ENCODE peak calls at places on chromosomes 11 and 22, in eight cellular contexts. H, C, B, M, Z, L, I and N are unnamed samples.

GRCh38 chr22:25569983-25570382 is 5.5 kb downstream of the GRK3 start:
- DNase-seq in H (no peak), C (peak; percentile 15), B (no peak), M (no peak), Z (no peak), L (no peak), I (no peak), N (peak; percentile 51)

GRCh38 chr11:78657968-78658839 is 83.5 kb upstream of the NARS2 start:
- DNase-seq in H (no peak), C (no peak), B (no peak), M (no peak), Z (no peak), L (no peak), I (no peak), N (no peak)

GRCh38 chr11:44031549-44031948 is 16.2 kb upstream of the ACCSL start:
- DNase-seq in H (no peak), C (no peak), B (no peak), M (no peak), Z (no peak), L (no peak), I (no peak), N (no peak)

GRCh38 chr11:67695606-67696005 is 21.2 kb upstream of the ALDH3B2 start:
- DNase-seq in H (no peak), C (no peak), B (no peak), M (no peak), Z (no peak), L (no peak), I (no peak), N (no peak)

GRCh38 chr11:121671276-121672168 is 218.8 kb upstream of the SORL1-AS1 start:
- DNase-seq in H (no peak), C (peak; percentile 79), B (no peak), M (no peak), Z (peak; percentile 62), L (peak; percentile 9), I (no peak), N (no peak)

GRCh38 chr22:19686946-19687345 is 27.4 kb upstream of the SEPTIN5 start:
- DNase-seq in H (no peak), C (no peak), B (no peak), M (no peak), Z (no peak), L (no peak), I (no peak), N (no peak)

GRCh38 chr22:45671783-45672563 is at the start of gene ATXN10:
- DNase-seq in H (peak; percentile 22), C (peak; percentile 31), B (peak; percentile 62), M (peak; percentile 35), Z (peak; percentile 85), L (peak; percentile 79), I (peak; percentile 81), N (peak; percentile 78)

GRCh38 chr22:25696763-25697710 is 45.0 kb upstream of the MYO18B start:
- DNase-seq in H (no peak), C (no peak), B (no peak), M (no peak), Z (no peak), L (peak; percentile 6), I (no peak), N (no peak)

GRCh38 chr11:126411971-126412381 is 56.5 kb downstream of the ST3GAL4 start:
- DNase-seq in H (no peak), C (no peak), B (no peak), M (no peak), Z (peak; percentile 72), L (peak; percentile 42), I (no peak), N (no peak)

GRCh38 chr11:129861702-129862107 is 33.7 kb downstream of the NFRKB start:
- DNase-seq in H (no peak), C (peak; percentile 98), B (no peak), M (peak; percentile 76), Z (peak; percentile 72), L (peak; percentile 93), I (peak; percentile 66), N (no peak)

GRCh38 chr11:123702137-123702536 is 39.3 kb downstream of the ZNF202 start:
- DNase-seq in H (no peak), C (no peak), B (no peak), M (no peak), Z (no peak), L (no peak), I (no peak), N (peak; percentile 24)

GRCh38 chr11:18669629-18670162 is 28.9 kb upstream of the TMEM86A start:
- DNase-seq in H (no peak), C (no peak), B (no peak), M (no peak), Z (no peak), L (no peak), I (no peak), N (no peak)

GRCh38 chr11:91700854-91701253 is 523.8 kb upstream of the FAT3 start:
- DNase-seq in H (no peak), C (no peak), B (no peak), M (no peak), Z (no peak), L (no peak), I (no peak), N (no peak)

GRCh38 chr11:118610220-118610772 is 2.9 kb downstream of the PHLDB1 start:
- DNase-seq in H (no peak), C (no peak), B (no peak), M (no peak), Z (peak; percentile 55), L (no peak), I (no peak), N (no peak)

GRCh38 chr22:24128631-24129601 is 52.4 kb upstream of the SUSD2 start:
- DNase-seq in H (no peak), C (no peak), B (no peak), M (no peak), Z (no peak), L (no peak), I (no peak), N (no peak)

GRCh38 chr11:114082415-114082748 is 22.9 kb downstream of the ZBTB16 start:
- DNase-seq in H (no peak), C (no peak), B (no peak), M (no peak), Z (no peak), L (no peak), I (no peak), N (no peak)

GRCh38 chr11:88357323-88358039 is 19.9 kb upstream of the CTSC start:
- DNase-seq in H (no peak), C (peak; percentile 87), B (no peak), M (peak; percentile 91), Z (no peak), L (peak; percentile 15), I (no peak), N (peak; percentile 83)

GRCh38 chr11:74010306-74010981 is 1.6 kb upstream of the UCP3 start:
- DNase-seq in H (no peak), C (no peak), B (no peak), M (no peak), Z (no peak), L (no peak), I (no peak), N (no peak)

GRCh38 chr11:79514695-79515094 is 73.9 kb upstream of the TENM4 start:
- DNase-seq in H (no peak), C (no peak), B (no peak), M (no peak), Z (no peak), L (no peak), I (no peak), N (no peak)

GRCh38 chr11:94245121-94245520 is 59.3 kb upstream of the IZUMO1R start:
- DNase-seq in H (no peak), C (no peak), B (no peak), M (no peak), Z (no peak), L (no peak), I (no peak), N (no peak)

GRCh38 chr11:128463386-128463829 is 124.0 kb downstream of the ETS1 start:
- DNase-seq in H (no peak), C (peak; percentile 83), B (no peak), M (no peak), Z (no peak), L (peak; percentile 80), I (no peak), N (no peak)

GRCh38 chr11:10307022-10307410 is 2.1 kb downstream of the ADM start:
- DNase-seq in H (no peak), C (peak; percentile 74), B (no peak), M (no peak), Z (no peak), L (no peak), I (no peak), N (no peak)

GRCh38 chr22:45526768-45527360 is 24.2 kb downstream of the FBLN1 start:
- DNase-seq in H (no peak), C (no peak), B (no peak), M (no peak), Z (no peak), L (peak; percentile 57), I (no peak), N (no peak)

GRCh38 chr11:65557280-65558001 is 718 bp downstream of the LTBP3 start:
- DNase-seq in H (no peak), C (no peak), B (no peak), M (no peak), Z (peak; percentile 75), L (no peak), I (no peak), N (no peak)

GRCh38 chr11:18768472-18768901 is 23.1 kb downstream of the PTPN5 start:
- DNase-seq in H (no peak), C (peak; percentile 18), B (peak; percentile 50), M (no peak), Z (no peak), L (no peak), I (no peak), N (peak; percentile 88)

GRCh38 chr22:27163162-27164137 is 506.1 kb downstream of the MIAT start:
- DNase-seq in H (no peak), C (no peak), B (no peak), M (no peak), Z (no peak), L (no peak), I (no peak), N (no peak)

GRCh38 chr11:108388576-108388975 is 78.8 kb downstream of the C11orf65 start:
- DNase-seq in H (no peak), C (no peak), B (no peak), M (no peak), Z (no peak), L (peak; percentile 16), I (no peak), N (no peak)

GRCh38 chr22:50529416-50530279 is at the start of gene TYMP:
- DNase-seq in H (no peak), C (no peak), B (no peak), M (no peak), Z (no peak), L (peak; percentile 66), I (no peak), N (peak; percentile 93)

GRCh38 chr22:18947905-18948304 is 11.8 kb upstream of the PRODH start:
- DNase-seq in H (no peak), C (no peak), B (no peak), M (no peak), Z (no peak), L (no peak), I (no peak), N (no peak)

GRCh38 chr11:115645631-115646271 is 141.5 kb upstream of the CADM1 start:
- DNase-seq in H (no peak), C (no peak), B (no peak), M (no peak), Z (peak; percentile 43), L (no peak), I (peak; percentile 76), N (no peak)

GRCh38 chr11:77082838-77083552 is 16.2 kb downstream of the CAPN5 start:
- DNase-seq in H (no peak), C (no peak), B (peak; percentile 63), M (no peak), Z (peak; percentile 59), L (peak; percentile 62), I (no peak), N (no peak)

GRCh38 chr11:68992743-68993255 is 12.0 kb upstream of the MRGPRD start:
- DNase-seq in H (no peak), C (no peak), B (no peak), M (no peak), Z (no peak), L (no peak), I (no peak), N (no peak)

GRCh38 chr11:45089845-45090499 is 56.5 kb upstream of the PRDM11 start:
- DNase-seq in H (no peak), C (no peak), B (no peak), M (no peak), Z (no peak), L (peak; percentile 72), I (no peak), N (no peak)

GRCh38 chr22:38788417-38788816 is 5.5 kb downstream of the DNAL4 start:
- DNase-seq in H (no peak), C (peak; percentile 88), B (no peak), M (no peak), Z (no peak), L (peak; percentile 96), I (no peak), N (no peak)